ENCODE peak calls at places on chromosomes 12 and 14, in ten cellular contexts. I is pons, J is NCI-H2081, O is head of caudate nucleus, N is left ventricle myocardium inferior, D is Karpas-422, V is activated T-cell treated with anti-CD3 and anti-CD28 coated beads for 48 hours, H is non-pigmented ciliary epithelial cell, X is T-helper 2 cell, A is HT1080. B is an unnamed sample.

GRCh38 chr12:24661657-24662096 is 287.2 kb downstream of the BCAT1 start:
- DNase-seq in I (peak), J (no peak), O (peak), N (no peak), D (no peak), V (no peak), H (peak), X (no peak), A (peak), B (no peak)

GRCh38 chr14:95480109-95480886 is 36.2 kb downstream of the SYNE3 start:
- DNase-seq in I (no peak), J (no peak), O (no peak), N (peak), D (no peak), V (peak), H (no peak), X (peak), A (peak), B (no peak)

GRCh38 chr14:105096206-105096875 is 31.1 kb upstream of the GPR132 start:
- DNase-seq in I (no peak), J (no peak), O (no peak), N (no peak), D (no peak), V (no peak), H (no peak), X (no peak), A (no peak), B (no peak)

GRCh38 chr12:118148287-118148686 is 12.4 kb downstream of the PEBP1 start:
- DNase-seq in I (no peak), J (no peak), O (no peak), N (no peak), D (no peak), V (no peak), H (no peak), X (no peak), A (no peak), B (no peak)

GRCh38 chr14:25120261-25120660 is 70.3 kb upstream of the STXBP6 start:
- DNase-seq in I (no peak), J (no peak), O (no peak), N (no peak), D (no peak), V (no peak), H (no peak), X (no peak), A (no peak), B (no peak)

GRCh38 chr12:61412209-61412608 is 848.0 kb upstream of the USP15 start:
- DNase-seq in I (no peak), J (no peak), O (no peak), N (no peak), D (no peak), V (no peak), H (no peak), X (no peak), A (no peak), B (no peak)

GRCh38 chr14:72892103-72892878 is 1.6 kb downstream of the DPF3 start:
- DNase-seq in I (peak), J (no peak), O (peak), N (no peak), D (peak), V (no peak), H (no peak), X (no peak), A (peak), B (no peak)

GRCh38 chr14:89121961-89122675 is 294.9 kb downstream of the FOXN3 start:
- DNase-seq in I (no peak), J (peak), O (no peak), N (no peak), D (no peak), V (no peak), H (no peak), X (no peak), A (no peak), B (no peak)

GRCh38 chr14:95164506-95164905 is 7.2 kb upstream of the DICER1 start:
- DNase-seq in I (no peak), J (no peak), O (no peak), N (no peak), D (no peak), V (no peak), H (no peak), X (no peak), A (peak), B (no peak)

GRCh38 chr14:76834296-76834695 is 8.1 kb downstream of the LRRC74A start:
- DNase-seq in I (no peak), J (no peak), O (no peak), N (no peak), D (no peak), V (no peak), H (no peak), X (no peak), A (no peak), B (no peak)

GRCh38 chr12:51579321-51579850 is 11.6 kb upstream of the SCN8A start:
- DNase-seq in I (no peak), J (no peak), O (no peak), N (no peak), D (no peak), V (no peak), H (no peak), X (no peak), A (peak), B (no peak)

GRCh38 chr12:104910196-104910840 is 47.8 kb downstream of the SLC41A2 start:
- DNase-seq in I (no peak), J (no peak), O (no peak), N (no peak), D (no peak), V (no peak), H (no peak), X (no peak), A (no peak), B (no peak)

GRCh38 chr14:34362625-34363251 is 99.3 kb downstream of the SPTSSA start:
- DNase-seq in I (no peak), J (no peak), O (no peak), N (no peak), D (no peak), V (no peak), H (no peak), X (no peak), A (no peak), B (no peak)

GRCh38 chr14:71363961-71364360 is 456.7 kb downstream of the PCNX1 start:
- DNase-seq in I (no peak), J (no peak), O (no peak), N (no peak), D (no peak), V (no peak), H (peak), X (no peak), A (no peak), B (no peak)

GRCh38 chr12:121355818-121356217 is 3.6 kb upstream of the ANAPC5 start:
- DNase-seq in I (no peak), J (no peak), O (no peak), N (no peak), D (no peak), V (no peak), H (no peak), X (no peak), A (no peak), B (no peak)

GRCh38 chr14:92328664-92329255 is 5.8 kb downstream of the SLC24A4 start:
- DNase-seq in I (no peak), J (no peak), O (no peak), N (no peak), D (peak), V (no peak), H (no peak), X (no peak), A (no peak), B (no peak)

GRCh38 chr12:48744251-48745008 is 27.9 kb upstream of the CCNT1 start:
- DNase-seq in I (no peak), J (no peak), O (no peak), N (no peak), D (no peak), V (no peak), H (no peak), X (no peak), A (no peak), B (no peak)

GRCh38 chr12:113911971-113912760 is 54.0 kb downstream of the RBM19 start:
- DNase-seq in I (no peak), J (no peak), O (no peak), N (no peak), D (no peak), V (no peak), H (no peak), X (no peak), A (no peak), B (no peak)

GRCh38 chr14:88901199-88901588 is 76.7 kb downstream of the TTC8 start:
- DNase-seq in I (no peak), J (no peak), O (peak), N (no peak), D (no peak), V (no peak), H (no peak), X (no peak), A (no peak), B (peak)

GRCh38 chr14:75301666-75302325 is 23.2 kb downstream of the FOS start:
- DNase-seq in I (peak), J (no peak), O (no peak), N (peak), D (no peak), V (no peak), H (no peak), X (no peak), A (peak), B (no peak)

GRCh38 chr12:85865905-85866304 is 8.2 kb upstream of the NTS start:
- DNase-seq in I (no peak), J (no peak), O (no peak), N (peak), D (no peak), V (no peak), H (no peak), X (no peak), A (no peak), B (no peak)

GRCh38 chr14:68461086-68461485 is 331.8 kb downstream of the ZFP36L1 start:
- DNase-seq in I (no peak), J (no peak), O (no peak), N (no peak), D (no peak), V (no peak), H (no peak), X (no peak), A (no peak), B (no peak)

GRCh38 chr14:68349900-68350323 is 443.0 kb downstream of the ZFP36L1 start:
- DNase-seq in I (no peak), J (peak), O (no peak), N (no peak), D (no peak), V (no peak), H (no peak), X (no peak), A (no peak), B (no peak)

GRCh38 chr14:90168425-90169105 is 87.8 kb upstream of the PSMC1 start:
- DNase-seq in I (no peak), J (no peak), O (no peak), N (no peak), D (no peak), V (no peak), H (peak), X (no peak), A (peak), B (no peak)

GRCh38 chr12:113048716-113049127 is 7.8 kb upstream of the DTX1 start:
- DNase-seq in I (peak), J (peak), O (peak), N (no peak), D (peak), V (peak), H (peak), X (peak), A (peak), B (peak)

GRCh38 chr12:120762093-120762492 is 36.5 kb downstream of the ACADS start:
- DNase-seq in I (no peak), J (no peak), O (peak), N (no peak), D (no peak), V (no peak), H (peak), X (no peak), A (no peak), B (peak)

B was measured in putamen.